ENCODE peak calls at places on chromosomes 12 and 14, in ten cellular contexts. U is tibial nerve; M is mesothelial cell of epicardium; E is pancreas; G is stomach; A is ovary; S is GM06990; B is adrenal gland; F is CD4-positive, alpha-beta T cell; K is OCI-LY7. Y is an unnamed sample.

GRCh38 chr12:105761075-105761474 is 377.7 kb downstream of the NUAK1 start:
- DNase-seq in A (no peak), B (no peak), F (no peak), U (no peak), M (no peak), S (no peak), G (no peak), E (no peak), K (no peak), Y (no peak)

GRCh38 chr12:132399092-132400010 is 70.0 kb upstream of the GALNT9 start:
- DNase-seq in F (no peak), U (no peak), G (no peak), M (no peak), A (no peak), B (peak), K (no peak), S (no peak), E (no peak), Y (no peak)

GRCh38 chr12:57527184-57527583 is 4.6 kb downstream of the MBD6 start:
- DNase-seq in U (no peak), B (no peak), E (no peak), F (no peak), A (no peak), G (no peak), K (no peak), S (no peak), M (no peak), Y (no peak)

GRCh38 chr14:21860172-21860571 is 186.6 kb upstream of the OR4E1 start:
- DNase-seq in E (no peak), F (no peak), K (peak), G (no peak), S (no peak), A (no peak), M (no peak), B (no peak), U (no peak), Y (no peak)

GRCh38 chr12:57192920-57193319 is 23.7 kb upstream of the NXPH4 start:
- DNase-seq in M (no peak), B (no peak), F (no peak), K (no peak), S (no peak), E (no peak), U (no peak), G (no peak), A (no peak), Y (no peak)

GRCh38 chr14:65872536-65872935 is 460.0 kb downstream of the FUT8 start:
- DNase-seq in E (no peak), G (no peak), U (no peak), S (no peak), A (no peak), K (no peak), F (no peak), M (no peak), B (no peak), Y (no peak)

GRCh38 chr14:69484444-69485113 is at the start of gene PLEKHD1:
- DNase-seq in K (no peak), M (no peak), F (no peak), E (no peak), U (no peak), A (no peak), G (peak), B (no peak), S (no peak), Y (no peak)

GRCh38 chr12:31117203-31118011 is 43.7 kb downstream of the DDX11 start:
- DNase-seq in S (peak), A (no peak), G (peak), U (no peak), B (no peak), K (peak), F (peak), M (no peak), E (no peak), Y (no peak)

GRCh38 chr14:56273949-56274348 is 155.7 kb downstream of the PELI2 start:
- DNase-seq in E (no peak), S (no peak), M (no peak), B (no peak), U (no peak), K (no peak), G (no peak), A (no peak), F (no peak), Y (no peak)

GRCh38 chr12:69994593-69995222 is 169.7 kb downstream of the MYRFL start:
- DNase-seq in A (no peak), U (no peak), E (no peak), G (peak), K (no peak), M (no peak), B (peak), S (no peak), F (no peak), Y (no peak)

GRCh38 chr14:34539407-34540180 is at the start of gene EAPP:
- DNase-seq in U (peak), A (peak), K (peak), S (peak), E (peak), B (peak), M (peak), G (peak), F (peak), Y (peak)

GRCh38 chr14:104596451-104596918 is 8.1 kb downstream of the TMEM179 start:
- DNase-seq in E (no peak), U (no peak), S (no peak), F (no peak), M (no peak), K (no peak), G (no peak), B (no peak), A (no peak), Y (no peak)

GRCh38 chr12:12282761-12283160 is 15.9 kb upstream of the LRP6 start:
- DNase-seq in U (no peak), E (no peak), G (no peak), K (no peak), M (no peak), B (no peak), A (no peak), S (no peak), F (no peak), Y (no peak)

GRCh38 chr14:40394634-40395340 is 962.6 kb upstream of the FBXO33 start:
- DNase-seq in M (no peak), G (no peak), K (no peak), A (no peak), S (no peak), E (no peak), U (no peak), F (no peak), B (no peak), Y (no peak)

GRCh38 chr12:12562585-12563245 is at the start of gene DUSP16:
- DNase-seq in U (peak), B (peak), M (peak), F (peak), E (peak), S (peak), K (peak), G (peak), A (peak), Y (peak)

GRCh38 chr12:30357712-30358111 is 338.0 kb downstream of the IPO8 start:
- DNase-seq in B (no peak), M (no peak), A (no peak), F (no peak), S (no peak), E (no peak), K (no peak), U (no peak), G (no peak), Y (no peak)

GRCh38 chr12:104669057-104669770 is 212.5 kb downstream of the CHST11 start:
- DNase-seq in A (peak), B (peak), U (peak), K (no peak), M (no peak), G (peak), F (no peak), S (no peak), E (peak), Y (no peak)

GRCh38 chr14:77241955-77242354 is 29.1 kb downstream of the NGB start:
- DNase-seq in F (no peak), A (no peak), K (no peak), S (no peak), G (no peak), M (no peak), U (no peak), E (no peak), B (no peak), Y (no peak)

GRCh38 chr14:105399441-105399775 is 1.1 kb downstream of the TEX22 start:
- DNase-seq in F (no peak), S (no peak), M (no peak), B (no peak), K (no peak), U (no peak), E (no peak), G (no peak), A (no peak), Y (no peak)

GRCh38 chr12:52052471-52053186 is 1.4 kb downstream of the NR4A1 start:
- DNase-seq in F (no peak), B (no peak), K (peak), S (no peak), A (peak), M (no peak), E (peak), G (peak), U (no peak), Y (no peak)

GRCh38 chr14:98189077-98189476 is 1082.9 kb downstream of the BCL11B start:
- DNase-seq in B (no peak), F (no peak), S (no peak), M (no peak), K (no peak), G (no peak), A (no peak), E (no peak), U (no peak), Y (no peak)

GRCh38 chr12:124867389-124867930 is 3.8 kb upstream of the SCARB1 start:
- DNase-seq in U (no peak), K (no peak), M (no peak), G (peak), F (no peak), A (no peak), S (no peak), E (peak), B (peak), Y (no peak)

GRCh38 chr14:59343585-59343984 is 121.6 kb downstream of the GPR135 start:
- DNase-seq in A (no peak), K (no peak), B (no peak), U (no peak), M (no peak), F (no peak), S (no peak), G (no peak), E (peak), Y (no peak)

GRCh38 chr12:40034156-40034555 is 71.7 kb downstream of the SLC2A13 start:
- DNase-seq in S (no peak), B (no peak), M (no peak), A (no peak), F (no peak), G (no peak), E (no peak), U (no peak), K (no peak), Y (no peak)

GRCh38 chr12:94126067-94126466 is 22.3 kb upstream of the PLXNC1 start:
- DNase-seq in K (no peak), E (no peak), F (no peak), B (no peak), M (no peak), S (no peak), A (no peak), U (no peak), G (no peak), Y (no peak)

GRCh38 chr14:63045612-63046320 is 508 bp upstream of the KCNH5 start:
- DNase-seq in A (peak), E (peak), M (peak), S (no peak), U (no peak), G (no peak), F (no peak), K (no peak), B (no peak), Y (no peak)

GRCh38 chr12:38601970-38602369 is 285.4 kb downstream of the ALG10B start:
- DNase-seq in K (no peak), M (no peak), U (no peak), B (no peak), G (no peak), S (no peak), A (no peak), E (no peak), F (no peak), Y (no peak)

GRCh38 chr14:69625299-69626131 is 14.1 kb downstream of the SUSD6 start:
- DNase-seq in S (peak), E (no peak), A (no peak), B (peak), M (no peak), U (no peak), K (peak), G (peak), F (peak), Y (no peak)

GRCh38 chr14:33556382-33557121 is 394.3 kb downstream of the EGLN3 start:
- DNase-seq in F (no peak), S (no peak), K (no peak), U (no peak), G (no peak), E (no peak), M (no peak), B (no peak), A (no peak), Y (no peak)

GRCh38 chr12:100733817-100734593 is 60.6 kb upstream of the ANO4 start:
- DNase-seq in M (no peak), S (no peak), A (no peak), E (no peak), F (no peak), U (no peak), G (no peak), K (no peak), B (no peak), Y (no peak)
- TF ChIP-seq CTCF in M (peak), S (no peak), A (no peak), E (no peak), F (no peak), U (peak), G (peak), K (no peak), B (peak), Y (no peak)

DNA sequence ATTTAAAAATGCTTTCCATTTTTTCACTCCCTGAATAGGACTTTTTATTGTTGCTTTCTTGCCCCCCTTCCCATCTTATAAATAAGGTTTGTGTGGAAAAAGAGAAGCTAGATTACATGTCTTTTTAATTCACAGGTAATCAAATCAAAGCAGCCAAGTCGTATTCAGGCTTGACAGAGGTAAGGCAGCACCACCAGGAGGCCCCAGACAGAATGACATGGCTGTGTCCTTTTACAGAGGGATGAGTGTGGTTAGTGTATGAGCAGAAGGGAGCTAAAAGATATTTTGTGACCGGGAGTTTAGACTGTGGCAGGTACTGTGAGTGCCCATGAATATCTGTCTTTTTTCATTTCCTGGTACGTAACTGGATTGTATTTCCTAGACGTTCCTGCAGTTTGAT is 596.1 kb downstream of the ETNK1 start:
- DNase-seq in G (no peak), B (no peak), U (no peak), S (no peak), M (no peak), F (no peak), K (no peak), E (no peak), A (no peak), Y (no peak)
- TF ChIP-seq CTCF in G (no peak), B (no peak), U (no peak), S (peak), M (no peak), F (no peak), K (peak), E (no peak), A (no peak), Y (no peak)

DNA sequence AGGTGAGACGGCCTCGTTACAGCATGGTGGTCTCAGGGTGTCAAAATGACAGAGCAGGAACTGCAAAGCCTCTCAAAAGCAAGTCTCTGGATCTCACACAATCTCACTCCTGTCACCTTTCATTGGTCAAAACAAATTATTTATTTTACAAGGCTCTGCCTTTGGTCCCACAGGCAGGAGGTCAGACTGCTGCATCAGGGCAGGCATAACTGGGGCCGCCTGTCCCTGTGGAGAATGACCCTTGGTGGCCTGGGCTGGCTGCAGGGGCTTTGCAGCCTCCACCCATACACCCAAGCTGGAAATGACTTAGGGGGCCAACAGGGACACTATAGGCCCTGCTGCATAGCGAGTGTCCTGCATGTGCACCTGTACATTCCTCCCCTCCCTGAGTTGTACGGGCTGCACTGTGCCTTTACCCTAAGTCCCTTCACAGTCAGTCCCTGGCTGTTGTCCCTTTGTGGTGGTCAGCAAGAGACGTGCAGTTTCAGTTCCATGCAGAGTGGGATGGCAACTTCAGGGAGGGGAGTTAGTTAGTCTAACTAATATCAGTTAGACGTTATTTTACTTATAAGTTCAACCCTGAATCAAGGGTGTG is 28.1 kb downstream of the PEX5 start:
- DNase-seq in A (no peak), U (no peak), G (no peak), K (no peak), M (no peak), E (no peak), S (no peak), B (no peak), F (no peak), Y (no peak)
- TF ChIP-seq CTCF in A (no peak), U (no peak), G (no peak), K (no peak), M (no peak), E (no peak), S (no peak), B (no peak), F (no peak), Y (no peak)

GRCh38 chr12:107564946-107565345 is 120.7 kb upstream of the PWP1 start:
- DNase-seq in E (no peak), K (peak), M (no peak), A (no peak), U (no peak), S (no peak), F (no peak), B (no peak), G (no peak), Y (no peak)
- TF ChIP-seq CTCF in E (no peak), K (peak), M (no peak), A (no peak), U (peak), S (peak), F (no peak), B (peak), G (no peak), Y (no peak)

DNA sequence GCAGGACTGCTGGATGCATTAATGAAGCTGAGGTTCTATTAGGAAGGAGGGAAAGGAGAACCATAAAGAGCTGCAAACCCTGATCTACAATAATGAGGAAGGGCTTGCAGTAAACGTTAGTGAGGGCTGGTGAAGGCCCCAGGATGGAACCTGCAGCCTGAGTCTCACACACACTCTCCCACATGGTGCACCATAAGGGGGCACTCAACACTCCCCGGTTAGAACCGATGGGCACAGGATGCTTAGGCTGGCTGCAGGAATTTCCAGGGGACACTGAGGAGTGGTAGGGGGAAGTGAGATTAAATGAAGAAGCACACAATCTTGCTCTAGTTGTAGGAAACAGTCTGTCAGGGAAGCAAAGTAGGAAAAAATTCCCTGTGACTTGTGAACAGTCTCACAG is 56.1 kb upstream of the FERMT2 start:
- DNase-seq in G (no peak), S (no peak), B (no peak), K (no peak), U (no peak), E (no peak), F (no peak), A (no peak), M (no peak), Y (no peak)
- TF ChIP-seq CTCF in G (no peak), S (no peak), B (no peak), K (no peak), U (no peak), E (no peak), F (no peak), A (no peak), M (no peak), Y (no peak)

DNA sequence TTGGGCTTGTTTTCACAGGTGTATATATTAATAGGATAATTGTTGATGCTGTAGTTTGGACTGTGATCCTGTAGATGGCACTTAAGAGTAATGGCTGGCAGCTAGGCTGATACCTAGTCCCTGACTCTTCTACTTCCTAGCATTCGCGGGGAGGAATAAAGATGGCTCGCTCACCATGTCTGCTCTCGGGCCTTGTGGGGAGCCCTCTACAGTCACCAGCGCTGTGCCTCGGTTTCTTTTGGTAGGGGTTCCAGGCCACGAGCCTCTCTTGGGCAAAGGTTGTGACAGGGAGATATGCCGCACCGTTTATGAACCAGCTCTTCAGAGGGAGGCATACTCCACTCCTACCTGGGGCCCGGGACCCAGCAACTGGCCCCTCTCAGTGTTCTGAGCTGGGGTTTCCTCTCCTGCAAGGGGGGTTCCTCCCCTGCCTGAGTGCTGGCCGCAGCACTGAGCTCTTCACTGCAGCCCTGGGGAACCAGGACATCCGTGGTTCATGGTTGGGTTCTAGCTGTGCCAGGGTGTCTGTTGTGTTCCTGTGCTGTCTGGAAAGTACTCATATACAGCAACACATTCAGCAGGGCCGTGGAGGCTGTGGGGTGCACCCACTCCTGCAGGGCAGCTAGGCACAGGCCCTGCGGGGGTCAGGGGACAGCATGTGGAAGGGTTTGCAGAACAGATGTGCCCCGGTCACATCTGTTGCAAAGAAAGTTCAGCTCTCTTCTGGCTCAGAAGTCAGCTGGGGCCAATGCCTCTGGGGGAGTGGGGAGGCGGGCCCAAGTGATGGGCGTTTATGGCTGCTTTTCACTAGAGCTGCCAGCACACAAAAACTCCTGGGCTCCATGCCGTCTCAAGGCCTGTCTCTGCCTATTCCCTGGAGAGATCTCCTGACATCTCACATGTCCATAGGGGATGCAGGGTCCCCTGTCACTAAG is 147.9 kb downstream of the PPFIA2 start:
- DNase-seq in A (no peak), E (no peak), B (no peak), G (no peak), F (no peak), K (peak), S (no peak), U (no peak), M (no peak), Y (no peak)
- TF ChIP-seq CTCF in A (no peak), E (no peak), B (no peak), G (no peak), F (no peak), K (peak), S (peak), U (no peak), M (no peak), Y (no peak)

GRCh38 chr12:22672951-22673350 is 48.0 kb downstream of the ETNK1 start:
- DNase-seq in S (no peak), U (no peak), F (no peak), E (no peak), B (no peak), K (no peak), A (no peak), G (no peak), M (no peak), Y (no peak)

GRCh38 chr12:22667122-22667521 is 42.2 kb downstream of the ETNK1 start:
- DNase-seq in F (no peak), A (no peak), E (no peak), K (no peak), M (no peak), B (no peak), S (no peak), U (no peak), G (no peak), Y (no peak)

GRCh38 chr12:22668441-22668840 is 43.5 kb downstream of the ETNK1 start:
- DNase-seq in K (no peak), S (no peak), G (no peak), A (no peak), M (no peak), U (no peak), E (no peak), B (no peak), F (no peak), Y (no peak)

GRCh38 chr12:22665476-22665875 is 40.5 kb downstream of the ETNK1 start:
- DNase-seq in B (no peak), U (no peak), K (no peak), A (no peak), E (no peak), S (no peak), F (no peak), M (no peak), G (no peak), Y (no peak)

GRCh38 chr12:22670762-22671161 is 45.8 kb downstream of the ETNK1 start:
- DNase-seq in K (peak), A (no peak), G (no peak), M (no peak), S (no peak), U (no peak), F (no peak), B (no peak), E (no peak), Y (no peak)
- TF ChIP-seq CTCF in K (peak), A (no peak), G (no peak), M (peak), S (peak), U (no peak), F (no peak), B (peak), E (no peak), Y (no peak)

GRCh38 chr14:25400607-25401206 is 350.8 kb upstream of the STXBP6 start:
- DNase-seq in G (peak), E (peak), S (peak), A (no peak), B (peak), K (peak), U (peak), F (no peak), M (no peak), Y (peak)
- TF ChIP-seq CTCF in G (peak), E (peak), S (peak), A (peak), B (peak), K (peak), U (peak), F (peak), M (peak), Y (no peak)

Y was measured in omental fat pad.